ENCODE peak calls at places on chromosomes 2 and 18, in six cellular contexts. M is cardiac fibroblast, V is H1, Q is AG09309, Y is AG10803, S is heart right ventricle. X is an unnamed sample.

GRCh38 chr2:38073211-38074005 is 2.5 kb downstream of the CYP1B1 start:
- DNase-seq in S (no peak), Y (no peak), V (no peak), M (peak; percentile 45), Q (no peak), X (no peak)

GRCh38 chr2:135951071-135951583 is 34.3 kb downstream of the DARS1 start:
- DNase-seq in Y (no peak), S (no peak), V (no peak), M (peak; percentile 5), Q (no peak), X (no peak)

GRCh38 chr18:45652703-45653490 is 37.6 kb downstream of the SLC14A2 start:
- DNase-seq in V (no peak), M (peak; percentile 19), Q (no peak), Y (peak; percentile 41), S (no peak), X (no peak)

GRCh38 chr2:174338626-174339570 is 4.1 kb downstream of the SP9 start:
- DNase-seq in Q (no peak), S (no peak), V (no peak), M (no peak), Y (no peak), X (no peak)

GRCh38 chr2:239734436-239735005 is 290.6 kb downstream of the NDUFA10 start:
- DNase-seq in M (no peak), Y (no peak), S (no peak), Q (no peak), V (no peak), X (no peak)

GRCh38 chr18:44792456-44793080 is 111.9 kb downstream of the SETBP1 start:
- DNase-seq in Q (no peak), V (no peak), M (peak; percentile 27), Y (peak; percentile 28), S (peak; percentile 9), X (no peak)

GRCh38 chr2:20568501-20569463 is 82.1 kb downstream of the HS1BP3 start:
- DNase-seq in Q (no peak), S (peak; percentile 44), Y (peak; percentile 39), M (peak; percentile 83), V (no peak), X (no peak)

GRCh38 chr2:233711312-233712008 is 1.2 kb upstream of the UGT1A5 start:
- DNase-seq in M (peak; percentile 88), Q (no peak), Y (peak; percentile 68), S (peak; percentile 72), V (peak; percentile 50), X (peak; percentile 43)

GRCh38 chr2:237695201-237695780 is 67.9 kb downstream of the LRRFIP1 start:
- DNase-seq in S (no peak), Q (peak; percentile 76), Y (peak; percentile 85), V (no peak), M (peak; percentile 76), X (no peak)

GRCh38 chr2:208792766-208793165 is 386.2 kb downstream of the PTH2R start:
- DNase-seq in V (no peak), M (no peak), Q (no peak), S (no peak), Y (no peak), X (no peak)

GRCh38 chr2:120995656-120996190 is 260.1 kb downstream of the GLI2 start:
- DNase-seq in M (no peak), S (no peak), Q (no peak), V (no peak), Y (no peak), X (no peak)

GRCh38 chr2:152632736-152633135 is 84.5 kb downstream of the PRPF40A start:
- DNase-seq in S (no peak), Y (peak; percentile 44), M (no peak), V (no peak), Q (no peak), X (no peak)

GRCh38 chr2:58903427-58903826 is 662.3 kb upstream of the FANCL start:
- DNase-seq in M (no peak), Y (no peak), V (no peak), S (no peak), Q (no peak), X (no peak)

GRCh38 chr2:29117636-29118303 is 2.6 kb downstream of the CLIP4 start:
- DNase-seq in Y (peak; percentile 64), V (no peak), Q (no peak), S (no peak), M (peak; percentile 39), X (no peak)

GRCh38 chr2:44753552-44754285 is 187.8 kb upstream of the SIX3 start:
- DNase-seq in M (peak; percentile 33), V (no peak), S (no peak), Y (peak; percentile 85), Q (no peak), X (no peak)

GRCh38 chr2:191617589-191617988 is 60.3 kb upstream of the NABP1 start:
- DNase-seq in S (no peak), Y (no peak), Q (no peak), M (no peak), V (no peak), X (no peak)

GRCh38 chr2:146227395-146228393 is 1617.1 kb upstream of the ACVR2A start:
- DNase-seq in Y (no peak), Q (no peak), V (no peak), M (no peak), S (no peak), X (no peak)

GRCh38 chr18:79765491-79766245 is 32.1 kb upstream of the KCNG2 start:
- DNase-seq in Y (peak; percentile 73), Q (peak; percentile 33), S (no peak), V (no peak), M (peak; percentile 17), X (no peak)

DNA sequence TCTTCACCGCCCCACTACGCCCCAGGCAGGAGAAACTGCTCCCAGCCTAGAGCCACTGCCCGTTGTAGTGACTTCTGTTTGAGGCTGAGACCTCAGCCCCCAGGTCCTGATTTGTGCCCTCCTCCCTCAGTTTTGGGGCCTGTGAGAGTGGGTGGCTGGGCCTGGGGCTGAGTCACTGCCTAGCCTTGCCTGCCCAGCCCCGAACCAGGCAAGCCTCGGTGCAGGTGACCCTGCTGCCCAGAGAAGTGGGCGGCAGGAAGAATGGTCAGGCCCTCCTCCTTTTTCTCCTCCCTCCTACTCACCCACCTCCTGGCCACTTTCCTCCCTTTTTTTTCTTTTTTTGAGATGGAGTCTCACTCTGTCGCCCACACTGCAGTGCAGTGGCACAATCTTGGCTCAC is 66.6 kb downstream of the ZFP36L2 start:
- DNase-seq in Q (no peak), S (no peak), M (no peak), Y (no peak), V (no peak), X (no peak)
- H3K4me3 ChIP-seq in Q (no peak overlapping the region), S (no peak overlapping the region), M (no peak overlapping the region), Y (no peak overlapping the region), V (no peak overlapping the region), X (no peak overlapping the region)

DNA sequence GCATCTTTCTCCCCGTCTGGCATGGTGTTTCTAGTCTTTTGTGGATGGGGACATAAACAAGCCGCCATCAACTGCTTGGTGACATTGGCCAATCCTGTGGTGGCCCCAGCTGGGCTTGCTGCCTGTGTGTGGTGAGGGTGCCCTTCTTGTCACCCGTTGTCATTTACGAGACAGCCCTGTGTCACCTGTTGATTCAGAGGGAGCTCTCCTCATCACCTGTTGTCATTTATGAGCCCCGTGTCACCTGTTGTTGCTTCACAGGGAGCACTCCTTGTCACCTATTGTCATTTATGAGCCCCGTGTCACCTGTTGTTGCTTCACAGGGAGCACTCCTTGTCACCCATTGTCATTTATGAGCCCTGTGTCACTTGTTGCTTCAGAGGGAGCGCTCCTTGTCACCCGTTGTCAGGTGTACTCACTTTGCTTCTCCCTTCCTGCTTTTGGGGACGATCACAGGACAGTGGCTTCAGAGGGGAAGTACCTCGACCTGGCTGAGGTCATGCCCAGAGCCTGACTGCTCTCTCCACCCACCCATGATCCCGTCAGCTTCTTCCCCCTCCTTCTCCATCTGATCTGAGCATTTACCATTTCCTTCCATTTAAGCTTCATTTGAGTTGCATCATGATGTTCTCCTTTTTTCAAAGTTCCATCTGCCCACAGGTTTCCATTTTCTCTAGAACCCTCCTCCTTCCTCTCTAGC is 29.1 kb downstream of the HPCAL1 start:
- DNase-seq in Y (no peak), S (no peak), M (no peak), Q (no peak), V (no peak), X (no peak)
- H3K4me3 ChIP-seq in Y (no peak overlapping the region), S (peak overlapping the region; percentile 32), M (no peak overlapping the region), Q (no peak overlapping the region), V (no peak overlapping the region), X (no peak overlapping the region)

GRCh38 chr2:31258351-31258750 is 24.4 kb downstream of the EHD3 start:
- DNase-seq in V (no peak), Q (no peak), S (no peak), M (no peak), Y (no peak), X (no peak)

GRCh38 chr2:31254237-31255203 is 20.6 kb downstream of the EHD3 start:
- DNase-seq in Q (no peak), S (no peak), V (no peak), M (no peak), Y (no peak), X (no peak)

GRCh38 chr2:31256611-31257382 is 22.8 kb downstream of the EHD3 start:
- DNase-seq in Q (no peak), S (no peak), M (no peak), V (no peak), Y (no peak), X (no peak)

GRCh38 chr2:31253344-31254155 is 19.6 kb downstream of the EHD3 start:
- DNase-seq in V (no peak), M (no peak), S (no peak), Y (no peak), Q (no peak), X (no peak)

DNA sequence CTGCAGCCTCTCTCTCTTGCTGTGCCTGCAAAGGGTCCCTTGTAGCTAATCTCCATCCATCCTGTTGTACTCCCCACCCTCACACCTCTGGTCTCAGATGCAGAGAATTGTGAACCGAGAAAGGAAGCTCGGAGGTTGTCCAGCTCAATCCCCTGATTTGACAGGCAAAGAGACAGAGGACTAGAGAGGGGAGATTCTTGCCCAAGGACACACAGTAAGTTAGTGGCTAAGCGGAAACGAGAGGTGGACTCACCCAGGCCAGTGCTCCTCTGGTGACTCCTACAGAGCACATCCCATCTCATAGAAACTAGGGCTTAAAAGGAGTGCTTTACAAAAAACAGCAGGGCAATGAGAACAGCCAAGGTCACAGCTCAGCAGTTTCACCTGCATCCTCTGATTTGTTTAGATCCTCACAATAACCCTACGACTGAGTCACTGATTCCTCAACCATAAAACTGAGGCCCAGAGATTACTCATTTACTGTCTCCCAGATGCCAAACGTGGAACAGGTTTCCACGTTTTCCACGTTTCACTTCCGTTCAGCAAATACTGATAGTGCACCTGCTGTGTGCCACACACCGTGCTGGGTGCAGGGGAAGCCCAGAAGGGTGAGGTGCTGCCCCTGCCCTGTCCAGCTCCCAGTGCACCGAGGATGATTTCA is 22.1 kb downstream of the EHD3 start:
- DNase-seq in M (no peak), Y (no peak), S (no peak), V (no peak), Q (no peak), X (no peak)
- H3K4me3 ChIP-seq in M (no peak overlapping the region), Y (no peak overlapping the region), S (no peak overlapping the region), V (no peak overlapping the region), Q (no peak overlapping the region), X (no peak overlapping the region)

GRCh38 chr18:22559414-22560282 is 141.9 kb upstream of the CTAGE1 start:
- DNase-seq in M (peak; percentile 79), V (no peak), Y (peak; percentile 66), S (peak; percentile 74), Q (no peak), X (no peak)

GRCh38 chr18:22564036-22564435 is 146.3 kb upstream of the CTAGE1 start:
- DNase-seq in Y (peak; percentile 78), S (no peak), V (no peak), M (peak; percentile 83), Q (peak; percentile 74), X (no peak)

GRCh38 chr18:22560797-22561196 is 143.1 kb upstream of the CTAGE1 start:
- DNase-seq in Y (no peak), V (no peak), M (no peak), S (no peak), Q (no peak), X (no peak)

GRCh38 chr18:22560283-22560627 is 142.5 kb upstream of the CTAGE1 start:
- DNase-seq in V (no peak), Y (no peak), M (no peak), S (no peak), Q (no peak), X (no peak)

GRCh38 chr18:22563098-22563707 is 145.5 kb upstream of the CTAGE1 start:
- DNase-seq in V (no peak), Y (peak; percentile 90), Q (peak; percentile 81), M (peak; percentile 97), S (no peak), X (peak; percentile 20)
- H3K4me3 ChIP-seq in V (no peak overlapping the region), Y (peak overlapping the region; percentile 23), Q (no peak overlapping the region), M (no peak overlapping the region), S (peak overlapping the region; percentile 65), X (no peak overlapping the region)